ENCODE peak calls at places on chromosomes 7 and 10, in seven cellular contexts. One of them, this sample, is unnamed.

GRCh38 chr10:112265745-112266144 is 17.5 kb upstream of the TECTB start:
- DNase-seq in psoas muscle: no peak
- DNase-seq in spleen: no peak
- DNase-seq in transverse colon: no peak
- DNase-seq in GM12878: no peak
- DNase-seq in fibroblast of lung: peak
- DNase-seq in AG10803: peak
- DNase-seq in this sample: no peak

GRCh38 chr10:77179015-77179695 is 458.5 kb downstream of the KCNMA1 start:
- DNase-seq in psoas muscle: peak
- DNase-seq in spleen: no peak
- DNase-seq in transverse colon: peak
- DNase-seq in GM12878: no peak
- DNase-seq in fibroblast of lung: peak
- DNase-seq in AG10803: peak
- DNase-seq in this sample: no peak

GRCh38 chr7:82566752-82567151 is 123.2 kb upstream of the CACNA2D1 start:
- DNase-seq in psoas muscle: peak
- DNase-seq in spleen: no peak
- DNase-seq in transverse colon: no peak
- DNase-seq in GM12878: no peak
- DNase-seq in fibroblast of lung: no peak
- DNase-seq in AG10803: no peak
- DNase-seq in this sample: no peak

GRCh38 chr7:44787041-44787440 is 9.4 kb upstream of the PPIA start:
- DNase-seq in psoas muscle: no peak
- DNase-seq in spleen: peak
- DNase-seq in transverse colon: no peak
- DNase-seq in GM12878: no peak
- DNase-seq in fibroblast of lung: no peak
- DNase-seq in AG10803: no peak
- DNase-seq in this sample: no peak

GRCh38 chr7:134907639-134908038 is 78.7 kb upstream of the AGBL3 start:
- DNase-seq in psoas muscle: no peak
- DNase-seq in spleen: no peak
- DNase-seq in transverse colon: no peak
- DNase-seq in GM12878: no peak
- DNase-seq in fibroblast of lung: no peak
- DNase-seq in AG10803: peak
- DNase-seq in this sample: no peak

GRCh38 chr10:43890124-43890523 is 241.4 kb upstream of the ZNF32 start:
- DNase-seq in psoas muscle: no peak
- DNase-seq in spleen: no peak
- DNase-seq in transverse colon: no peak
- DNase-seq in GM12878: no peak
- DNase-seq in fibroblast of lung: no peak
- DNase-seq in AG10803: peak
- DNase-seq in this sample: no peak

GRCh38 chr10:132630666-132631347 is 93.2 kb downstream of the INPP5A start:
- DNase-seq in psoas muscle: peak
- DNase-seq in spleen: peak
- DNase-seq in transverse colon: peak
- DNase-seq in GM12878: no peak
- DNase-seq in fibroblast of lung: no peak
- DNase-seq in AG10803: peak
- DNase-seq in this sample: no peak

GRCh38 chr10:128704716-128705115 is 578.5 kb upstream of the MKI67 start:
- DNase-seq in psoas muscle: no peak
- DNase-seq in spleen: no peak
- DNase-seq in transverse colon: no peak
- DNase-seq in GM12878: no peak
- DNase-seq in fibroblast of lung: no peak
- DNase-seq in AG10803: no peak
- DNase-seq in this sample: no peak

GRCh38 chr7:141417506-141417905 is 133.7 kb upstream of the AGK start:
- DNase-seq in psoas muscle: no peak
- DNase-seq in spleen: no peak
- DNase-seq in transverse colon: no peak
- DNase-seq in GM12878: no peak
- DNase-seq in fibroblast of lung: no peak
- DNase-seq in AG10803: no peak
- DNase-seq in this sample: no peak

GRCh38 chr10:98361131-98361633 is 53.8 kb downstream of the PYROXD2 start:
- DNase-seq in psoas muscle: peak
- DNase-seq in spleen: no peak
- DNase-seq in transverse colon: peak
- DNase-seq in GM12878: peak
- DNase-seq in fibroblast of lung: peak
- DNase-seq in AG10803: peak
- DNase-seq in this sample: peak

GRCh38 chr7:47338031-47338430 is 243.9 kb downstream of the TNS3 start:
- DNase-seq in psoas muscle: no peak
- DNase-seq in spleen: no peak
- DNase-seq in transverse colon: no peak
- DNase-seq in GM12878: no peak
- DNase-seq in fibroblast of lung: no peak
- DNase-seq in AG10803: peak
- DNase-seq in this sample: no peak

GRCh38 chr7:151696738-151697514 is 177.2 kb upstream of the RHEB start:
- DNase-seq in psoas muscle: peak
- DNase-seq in spleen: no peak
- DNase-seq in transverse colon: peak
- DNase-seq in GM12878: no peak
- DNase-seq in fibroblast of lung: no peak
- DNase-seq in AG10803: no peak
- DNase-seq in this sample: no peak

GRCh38 chr7:40299097-40299496 is 164.3 kb downstream of the SUGCT start:
- DNase-seq in psoas muscle: no peak
- DNase-seq in spleen: no peak
- DNase-seq in transverse colon: no peak
- DNase-seq in GM12878: no peak
- DNase-seq in fibroblast of lung: peak
- DNase-seq in AG10803: peak
- DNase-seq in this sample: no peak

GRCh38 chr7:13988011-13988410 is 1.5 kb downstream of the ETV1 start:
- DNase-seq in psoas muscle: no peak
- DNase-seq in spleen: no peak
- DNase-seq in transverse colon: no peak
- DNase-seq in GM12878: no peak
- DNase-seq in fibroblast of lung: peak
- DNase-seq in AG10803: peak
- DNase-seq in this sample: no peak

GRCh38 chr7:13988765-13989137 is 715 bp downstream of the ETV1 start:
- DNase-seq in psoas muscle: no peak
- DNase-seq in spleen: no peak
- DNase-seq in transverse colon: no peak
- DNase-seq in GM12878: no peak
- DNase-seq in fibroblast of lung: peak
- DNase-seq in AG10803: peak
- DNase-seq in this sample: no peak

GRCh38 chr7:13990319-13990983 is 985 bp upstream of the ETV1 start:
- DNase-seq in psoas muscle: peak
- DNase-seq in spleen: peak
- DNase-seq in transverse colon: peak
- DNase-seq in GM12878: no peak
- DNase-seq in fibroblast of lung: peak
- DNase-seq in AG10803: peak
- DNase-seq in this sample: no peak

GRCh38 chr7:13989944-13990295 is 454 bp upstream of the ETV1 start:
- DNase-seq in psoas muscle: no peak
- DNase-seq in spleen: no peak
- DNase-seq in transverse colon: no peak
- DNase-seq in GM12878: no peak
- DNase-seq in fibroblast of lung: no peak
- DNase-seq in AG10803: no peak
- DNase-seq in this sample: no peak

DNA sequence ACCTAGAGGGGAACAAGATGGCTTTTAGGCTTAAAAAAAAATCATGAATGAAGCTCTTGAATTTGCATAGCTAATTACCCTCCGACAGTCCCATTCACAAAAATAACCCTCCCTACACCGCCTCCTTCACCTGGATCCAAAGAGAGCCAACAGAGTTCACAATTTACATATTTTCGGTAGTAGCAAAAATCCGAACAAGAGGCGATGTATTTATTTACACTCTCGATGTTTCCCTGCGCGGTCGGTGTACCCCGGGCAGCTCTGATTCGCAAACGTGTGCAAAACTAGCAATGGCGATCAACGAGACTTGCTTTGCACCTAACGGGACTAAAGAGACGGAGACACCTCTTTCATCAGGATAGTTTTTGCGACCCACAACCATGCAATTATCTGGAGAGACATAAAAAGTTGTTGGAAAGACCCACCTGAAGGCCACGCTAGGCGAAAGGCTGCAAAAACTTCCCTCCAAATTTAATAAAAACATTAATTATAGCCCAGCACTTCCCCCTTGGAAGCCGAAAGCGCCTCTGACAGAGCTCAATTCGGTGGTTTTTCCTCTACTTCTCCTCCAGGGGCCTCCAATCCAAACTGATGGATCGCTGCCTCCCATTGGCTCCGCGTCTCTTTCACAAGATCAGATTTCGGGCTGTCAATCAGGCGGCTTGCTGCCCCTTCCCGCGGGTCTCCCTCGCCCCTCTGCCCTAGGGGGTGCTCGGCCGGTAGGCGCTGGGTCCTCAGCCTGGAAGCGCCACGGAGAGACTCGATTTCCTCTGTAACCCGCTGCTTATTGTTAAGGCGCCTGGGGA is at the start of gene ETV1:
- DNase-seq in psoas muscle: peak
- DNase-seq in spleen: peak
- DNase-seq in transverse colon: peak
- DNase-seq in GM12878: no peak
- DNase-seq in fibroblast of lung: peak
- DNase-seq in AG10803: peak
- DNase-seq in this sample: no peak
- TF ChIP-seq CTCF in psoas muscle: peak
- TF ChIP-seq CTCF in spleen: no peak
- TF ChIP-seq CTCF in transverse colon: no peak
- TF ChIP-seq CTCF in GM12878: no peak
- TF ChIP-seq CTCF in fibroblast of lung: peak
- TF ChIP-seq CTCF in AG10803: peak
- TF ChIP-seq CTCF in this sample: no peak

GRCh38 chr7:143884276-143884977 is 17.5 kb downstream of the TCAF1 start:
- DNase-seq in psoas muscle: no peak
- DNase-seq in spleen: no peak
- DNase-seq in transverse colon: no peak
- DNase-seq in GM12878: no peak
- DNase-seq in fibroblast of lung: no peak
- DNase-seq in AG10803: no peak
- DNase-seq in this sample: no peak
- H3K4me3 ChIP-seq in psoas muscle: peak
- H3K4me3 ChIP-seq in spleen: peak
- H3K4me3 ChIP-seq in transverse colon: peak
- H3K4me3 ChIP-seq in GM12878: no peak
- H3K4me3 ChIP-seq in fibroblast of lung: peak
- H3K4me3 ChIP-seq in AG10803: peak
- H3K4me3 ChIP-seq in this sample: peak

GRCh38 chr10:12844796-12845524 is 156.6 kb downstream of the CCDC3 start:
- DNase-seq in psoas muscle: no peak
- DNase-seq in spleen: no peak
- DNase-seq in transverse colon: no peak
- DNase-seq in GM12878: no peak
- DNase-seq in fibroblast of lung: peak
- DNase-seq in AG10803: peak
- DNase-seq in this sample: no peak

GRCh38 chr10:12849351-12850181 is 151.9 kb downstream of the CCDC3 start:
- DNase-seq in psoas muscle: no peak
- DNase-seq in spleen: no peak
- DNase-seq in transverse colon: no peak
- DNase-seq in GM12878: no peak
- DNase-seq in fibroblast of lung: no peak
- DNase-seq in AG10803: no peak
- DNase-seq in this sample: no peak

GRCh38 chr10:12847361-12847975 is 154.0 kb downstream of the CCDC3 start:
- DNase-seq in psoas muscle: no peak
- DNase-seq in spleen: no peak
- DNase-seq in transverse colon: no peak
- DNase-seq in GM12878: no peak
- DNase-seq in fibroblast of lung: no peak
- DNase-seq in AG10803: no peak
- DNase-seq in this sample: no peak

GRCh38 chr10:12848439-12849173 is 152.9 kb downstream of the CCDC3 start:
- DNase-seq in psoas muscle: no peak
- DNase-seq in spleen: no peak
- DNase-seq in transverse colon: no peak
- DNase-seq in GM12878: no peak
- DNase-seq in fibroblast of lung: no peak
- DNase-seq in AG10803: no peak
- DNase-seq in this sample: no peak

GRCh38 chr10:12846718-12847117 is 154.8 kb downstream of the CCDC3 start:
- DNase-seq in psoas muscle: no peak
- DNase-seq in spleen: no peak
- DNase-seq in transverse colon: no peak
- DNase-seq in GM12878: no peak
- DNase-seq in fibroblast of lung: peak
- DNase-seq in AG10803: peak
- DNase-seq in this sample: no peak
- TF ChIP-seq CTCF in psoas muscle: no peak
- TF ChIP-seq CTCF in spleen: no peak
- TF ChIP-seq CTCF in transverse colon: no peak
- TF ChIP-seq CTCF in GM12878: no peak
- TF ChIP-seq CTCF in fibroblast of lung: no peak
- TF ChIP-seq CTCF in AG10803: no peak
- TF ChIP-seq CTCF in this sample: no peak

DNA sequence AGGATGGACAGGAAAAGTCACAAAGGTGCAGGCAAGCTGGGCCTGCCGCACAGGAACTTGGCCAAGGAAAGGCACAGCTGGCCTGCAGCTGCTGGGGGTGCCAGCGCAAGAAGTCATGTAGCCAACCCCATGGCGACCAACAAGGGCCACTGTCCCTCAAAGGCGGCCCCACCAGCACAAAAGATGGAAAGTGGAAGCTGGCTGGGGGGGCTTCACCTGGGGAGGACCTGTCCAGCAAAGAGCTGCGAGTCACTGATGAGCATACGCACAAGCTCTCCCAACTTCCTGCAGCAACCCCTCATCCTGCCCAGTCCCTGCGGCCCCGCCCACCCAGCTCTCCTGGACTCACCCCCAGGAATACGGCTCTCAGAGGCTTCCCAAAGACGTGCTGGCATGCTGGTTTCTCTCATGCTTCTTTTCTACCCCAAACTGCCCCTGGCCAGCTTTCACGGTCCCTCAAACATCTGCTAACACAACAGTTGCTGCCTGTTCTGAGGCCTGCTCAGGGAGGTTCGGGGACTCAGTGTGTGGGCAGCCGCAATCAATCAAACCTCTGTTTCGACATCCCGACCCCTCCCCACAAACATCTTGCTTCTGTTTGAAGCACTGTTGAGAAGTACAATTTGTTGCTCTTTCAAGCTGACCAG is 67.6 kb downstream of the FAM53B start:
- DNase-seq in psoas muscle: peak
- DNase-seq in spleen: no peak
- DNase-seq in transverse colon: no peak
- DNase-seq in GM12878: no peak
- DNase-seq in fibroblast of lung: no peak
- DNase-seq in AG10803: no peak
- DNase-seq in this sample: no peak
- H3K4me3 ChIP-seq in psoas muscle: no peak
- H3K4me3 ChIP-seq in spleen: no peak
- H3K4me3 ChIP-seq in transverse colon: no peak
- H3K4me3 ChIP-seq in GM12878: no peak
- H3K4me3 ChIP-seq in fibroblast of lung: no peak
- H3K4me3 ChIP-seq in AG10803: no peak
- H3K4me3 ChIP-seq in this sample: no peak